ENCODE peak calls at places on chromosomes 13 and 19, in nine cellular contexts. U is transverse colon; H is CD8-positive, alpha-beta T cell; N is SK-N-SH; M is heart right ventricle; I is adrenal gland; R is A549; A is psoas muscle; E is fibroblast of lung. K is an unnamed sample.

GRCh38 chr19:35755550-35756371 is 1.1 kb downstream of the HSPB6 start:
- DNase-seq in U (peak; percentile 79), H (peak; percentile 34), N (no peak), M (peak; percentile 88), I (peak; percentile 90), R (no peak), A (peak; percentile 97), E (no peak), K (peak; percentile 68)

GRCh38 chr13:90420683-90421082 is 926.8 kb upstream of the MIR17HG start:
- DNase-seq in U (no peak), H (no peak), N (no peak), M (no peak), I (no peak), R (no peak), A (no peak), E (no peak), K (no peak)

GRCh38 chr13:104006625-104007061 is 940.4 kb upstream of the SLC10A2 start:
- DNase-seq in U (no peak), H (no peak), N (peak; percentile 31), M (no peak), I (no peak), R (no peak), A (no peak), E (peak; percentile 90), K (no peak)

GRCh38 chr13:41428155-41428554 is 29.2 kb upstream of the RGCC start:
- DNase-seq in U (no peak), H (peak; percentile 49), N (peak; percentile 65), M (peak; percentile 6), I (peak; percentile 15), R (no peak), A (no peak), E (no peak), K (peak; percentile 27)

GRCh38 chr19:43684326-43684725 is 14.4 kb upstream of the PLAUR start:
- DNase-seq in U (no peak), H (no peak), N (no peak), M (no peak), I (no peak), R (no peak), A (no peak), E (no peak), K (no peak)

GRCh38 chr13:98239156-98240076 is 62.3 kb upstream of the RNF113B start:
- DNase-seq in U (no peak), H (no peak), N (no peak), M (no peak), I (no peak), R (no peak), A (no peak), E (no peak), K (no peak)

GRCh38 chr13:53782400-53783030 is 753.9 kb downstream of the OLFM4 start:
- DNase-seq in U (no peak), H (no peak), N (peak; percentile 30), M (peak; percentile 5), I (peak; percentile 26), R (peak; percentile 35), A (no peak), E (peak; percentile 26), K (peak; percentile 4)

GRCh38 chr13:113746671-113747070 is 12.4 kb upstream of the TMEM255B start:
- DNase-seq in U (no peak), H (no peak), N (peak; percentile 61), M (no peak), I (no peak), R (no peak), A (no peak), E (no peak), K (no peak)

GRCh38 chr13:52615817-52616216 is 26.4 kb upstream of the HNRNPA1L2 start:
- DNase-seq in U (no peak), H (no peak), N (no peak), M (no peak), I (no peak), R (peak; percentile 23), A (no peak), E (no peak), K (peak; percentile 14)

GRCh38 chr13:23018143-23018542 is 162.6 kb upstream of the SGCG start:
- DNase-seq in U (no peak), H (no peak), N (no peak), M (no peak), I (no peak), R (no peak), A (no peak), E (no peak), K (no peak)

GRCh38 chr19:32555786-32556185 is 25.2 kb upstream of the PDCD5 start:
- DNase-seq in U (no peak), H (no peak), N (no peak), M (no peak), I (no peak), R (no peak), A (no peak), E (no peak), K (no peak)

GRCh38 chr19:21094347-21095025 is 12.5 kb downstream of the ZNF714 start:
- DNase-seq in U (no peak), H (no peak), N (no peak), M (no peak), I (no peak), R (no peak), A (no peak), E (no peak), K (no peak)

GRCh38 chr13:43785681-43786471 is 896 bp downstream of the ENOX1 start:
- DNase-seq in U (peak; percentile 69), H (no peak), N (peak; percentile 89), M (peak; percentile 88), I (peak; percentile 74), R (peak; percentile 64), A (peak; percentile 91), E (peak; percentile 62), K (no peak)

GRCh38 chr19:49114630-49115363 is 627 bp downstream of the LIN7B start:
- DNase-seq in U (peak; percentile 66), H (peak; percentile 46), N (peak; percentile 72), M (peak; percentile 76), I (peak; percentile 63), R (no peak), A (peak; percentile 83), E (peak; percentile 55), K (peak; percentile 58)

GRCh38 chr13:35814573-35814972 is 316.6 kb downstream of the DCLK1 start:
- DNase-seq in U (no peak), H (no peak), N (no peak), M (no peak), I (no peak), R (no peak), A (no peak), E (no peak), K (no peak)

GRCh38 chr13:78709028-78709427 is 50.1 kb upstream of the OBI1 start:
- DNase-seq in U (no peak), H (no peak), N (no peak), M (no peak), I (no peak), R (peak; percentile 6), A (no peak), E (peak; percentile 45), K (no peak)

GRCh38 chr19:55068803-55069136 is 5.8 kb upstream of the RDH13 start:
- DNase-seq in U (no peak), H (no peak), N (no peak), M (no peak), I (no peak), R (no peak), A (no peak), E (no peak), K (no peak)
- H3K4me3 ChIP-seq in U (peak overlapping the region; percentile 28), H (no peak overlapping the region), N (no peak overlapping the region), M (peak overlapping the region; percentile 36), I (no peak overlapping the region), R (peak overlapping the region; percentile 43), A (no peak overlapping the region), E (no peak overlapping the region), K (no peak overlapping the region)

GRCh38 chr19:38889803-38890202 is 9.6 kb downstream of the SIRT2 start:
- DNase-seq in U (no peak), H (no peak), N (no peak), M (no peak), I (no peak), R (no peak), A (no peak), E (no peak), K (no peak)
- H3K4me1 ChIP-seq in U (no peaks in the 10 kb centered on the region), H (peaks cover 3% of the 10 kb centered on the region), N (peaks cover 4% of the 10 kb centered on the region), M (peaks cover 24% of the 10 kb centered on the region), I (peaks cover 13% of the 10 kb centered on the region), R (no peaks in the 10 kb centered on the region), A (peaks cover 49% of the 10 kb centered on the region), E (no peaks in the 10 kb centered on the region), K (peaks cover 4% of the 10 kb centered on the region)

DNA sequence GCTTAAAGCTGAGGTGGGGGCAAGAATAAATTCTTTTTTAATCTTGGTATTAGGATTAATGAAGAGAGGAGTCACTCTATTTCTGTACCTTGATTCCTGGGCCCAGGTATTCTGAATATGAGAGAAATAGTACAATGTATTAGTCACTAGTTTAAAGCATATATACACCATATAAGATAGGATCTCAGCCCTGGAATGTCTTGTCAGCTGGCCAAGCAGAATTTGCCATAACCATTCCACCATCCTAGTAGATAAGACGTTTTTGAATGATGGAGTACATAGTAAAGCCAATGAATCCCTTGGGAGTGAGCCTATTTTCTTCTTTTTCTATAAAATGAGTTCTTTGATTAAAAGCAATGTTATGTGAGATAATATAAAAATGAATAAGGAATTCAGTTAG is 55.6 kb downstream of the UFM1 start:
- DNase-seq in U (no peak), H (no peak), N (no peak), M (no peak), I (no peak), R (no peak), A (no peak), E (no peak), K (no peak)
- H3K4me3 ChIP-seq in U (no peak overlapping the region), H (no peak overlapping the region), N (no peak overlapping the region), M (no peak overlapping the region), I (no peak overlapping the region), R (no peak overlapping the region), A (no peak overlapping the region), E (no peak overlapping the region), K (no peak overlapping the region)

GRCh38 chr13:111271186-111271698 is 49.2 kb upstream of the TEX29 start:
- DNase-seq in U (no peak), H (no peak), N (no peak), M (no peak), I (no peak), R (no peak), A (no peak), E (no peak), K (no peak)

GRCh38 chr13:111270765-111271164 is 49.7 kb upstream of the TEX29 start:
- DNase-seq in U (no peak), H (no peak), N (no peak), M (no peak), I (no peak), R (no peak), A (no peak), E (peak; percentile 59), K (no peak)

GRCh38 chr13:111267784-111268183 is 52.7 kb upstream of the TEX29 start:
- DNase-seq in U (no peak), H (no peak), N (no peak), M (no peak), I (no peak), R (no peak), A (no peak), E (peak; percentile 14), K (no peak)

GRCh38 chr13:111270126-111270525 is 50.3 kb upstream of the TEX29 start:
- DNase-seq in U (no peak), H (no peak), N (no peak), M (no peak), I (no peak), R (no peak), A (no peak), E (no peak), K (no peak)

DNA sequence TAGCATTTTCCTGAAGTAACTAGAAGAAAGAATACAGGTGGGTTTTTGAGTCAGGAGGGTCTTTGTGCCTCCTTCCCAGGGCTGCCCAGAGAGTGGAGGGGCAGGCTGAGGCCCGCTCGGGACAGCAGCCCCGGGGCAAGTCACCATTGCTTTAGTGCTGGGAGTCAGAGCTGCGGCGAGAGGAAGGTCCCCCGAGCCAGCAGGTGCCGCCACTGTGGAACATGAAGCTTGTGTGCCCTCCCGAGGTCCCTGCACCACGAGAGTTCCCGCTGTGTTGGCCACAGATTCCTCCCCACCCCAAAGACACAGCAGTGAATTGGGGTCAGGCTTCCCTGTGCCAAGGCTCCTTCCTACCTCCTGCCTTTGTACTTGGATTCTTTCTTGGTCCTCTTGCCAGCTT is 50.9 kb upstream of the TEX29 start:
- DNase-seq in U (no peak), H (no peak), N (no peak), M (no peak), I (no peak), R (no peak), A (no peak), E (no peak), K (no peak)
- H3K4me1 ChIP-seq in U (no peaks in the 10 kb centered on the region), H (no peaks in the 10 kb centered on the region), N (no peaks in the 10 kb centered on the region), M (peaks cover 44% of the 10 kb centered on the region), I (no peaks in the 10 kb centered on the region), R (no peaks in the 10 kb centered on the region), A (peaks cover 10% of the 10 kb centered on the region), E (no peaks in the 10 kb centered on the region), K (no peaks in the 10 kb centered on the region)

K was measured in CD4-positive, alpha-beta memory T cell.